ENCODE peak calls at places on chromosome 7, in seven cellular contexts. W is PC-9, U is ovary, R is GM23248, S is neural progenitor cell, O is right atrium auricular region, F is PC-3. Z is an unnamed sample. For H3K4me1, the result is how much of the 10 kb centered on the place peaks cover.

GRCh38 chr7:24381919-24382505 is 98.0 kb downstream of the NPY start:
- DNase-seq in S (peak), R (peak), O (no peak), U (no peak), F (peak), W (no peak), Z (peak)

GRCh38 chr7:23232966-23233365 is 13.6 kb upstream of the GPNMB start:
- DNase-seq in W (no peak), U (no peak), S (no peak), F (peak), R (no peak), O (no peak), Z (no peak)

GRCh38 chr7:151059362-151060112 is at the start of gene SLC4A2:
- DNase-seq in W (peak), O (peak), R (peak), F (peak), U (peak), S (peak), Z (no peak)

GRCh38 chr7:154204046-154204445 is 151.8 kb downstream of the DPP6 start:
- DNase-seq in O (no peak), S (no peak), U (no peak), W (no peak), F (no peak), R (no peak), Z (no peak)

GRCh38 chr7:107045195-107045960 is 873 bp downstream of the PRKAR2B start:
- DNase-seq in R (peak), U (no peak), F (no peak), W (no peak), O (no peak), S (peak), Z (no peak)

GRCh38 chr7:41880107-41880506 is 177.2 kb upstream of the INHBA start:
- DNase-seq in R (peak), O (no peak), S (no peak), U (no peak), F (peak), W (no peak), Z (no peak)

GRCh38 chr7:122315507-122316466 is 11.2 kb upstream of the FEZF1 start:
- DNase-seq in R (no peak), F (no peak), W (no peak), O (no peak), S (peak), U (no peak), Z (no peak)

GRCh38 chr7:1667566-1668485 is 2.3 kb upstream of the ELFN1 start:
- DNase-seq in F (no peak), R (no peak), U (no peak), O (no peak), W (no peak), S (peak), Z (no peak)

GRCh38 chr7:127708788-127709187 is 56.8 kb downstream of the SND1 start:
- DNase-seq in O (peak), W (peak), R (peak), U (peak), S (peak), F (peak), Z (peak)

GRCh38 chr7:41122256-41122987 is 580.5 kb downstream of the INHBA start:
- DNase-seq in F (no peak), O (no peak), U (no peak), S (peak), R (no peak), W (peak), Z (no peak)

GRCh38 chr7:14073543-14073942 is 84.1 kb upstream of the ETV1 start:
- DNase-seq in O (no peak), W (no peak), R (no peak), S (no peak), U (no peak), F (no peak), Z (no peak)

GRCh38 chr7:78039791-78040776 is 241.5 kb downstream of the PHTF2 start:
- DNase-seq in U (no peak), O (no peak), F (no peak), W (no peak), S (peak), R (peak), Z (no peak)

GRCh38 chr7:92622680-92623079 is 32.5 kb upstream of the FAM133B start:
- DNase-seq in F (no peak), R (no peak), S (no peak), W (no peak), U (no peak), O (no peak), Z (no peak)
- H3K4me3 ChIP-seq in F (no peak), R (no peak), S (no peak), W (no peak), U (no peak), O (no peak), Z (no peak)

GRCh38 chr7:139893999-139894398 is 64.9 kb downstream of the TBXAS1 start:
- DNase-seq in F (no peak), O (no peak), S (no peak), U (no peak), W (no peak), R (no peak), Z (no peak)
- H3K4me1 ChIP-seq in F (under half), O (under half), S (under half), U (under half), W (under half), R (under half), Z (under half)

DNA sequence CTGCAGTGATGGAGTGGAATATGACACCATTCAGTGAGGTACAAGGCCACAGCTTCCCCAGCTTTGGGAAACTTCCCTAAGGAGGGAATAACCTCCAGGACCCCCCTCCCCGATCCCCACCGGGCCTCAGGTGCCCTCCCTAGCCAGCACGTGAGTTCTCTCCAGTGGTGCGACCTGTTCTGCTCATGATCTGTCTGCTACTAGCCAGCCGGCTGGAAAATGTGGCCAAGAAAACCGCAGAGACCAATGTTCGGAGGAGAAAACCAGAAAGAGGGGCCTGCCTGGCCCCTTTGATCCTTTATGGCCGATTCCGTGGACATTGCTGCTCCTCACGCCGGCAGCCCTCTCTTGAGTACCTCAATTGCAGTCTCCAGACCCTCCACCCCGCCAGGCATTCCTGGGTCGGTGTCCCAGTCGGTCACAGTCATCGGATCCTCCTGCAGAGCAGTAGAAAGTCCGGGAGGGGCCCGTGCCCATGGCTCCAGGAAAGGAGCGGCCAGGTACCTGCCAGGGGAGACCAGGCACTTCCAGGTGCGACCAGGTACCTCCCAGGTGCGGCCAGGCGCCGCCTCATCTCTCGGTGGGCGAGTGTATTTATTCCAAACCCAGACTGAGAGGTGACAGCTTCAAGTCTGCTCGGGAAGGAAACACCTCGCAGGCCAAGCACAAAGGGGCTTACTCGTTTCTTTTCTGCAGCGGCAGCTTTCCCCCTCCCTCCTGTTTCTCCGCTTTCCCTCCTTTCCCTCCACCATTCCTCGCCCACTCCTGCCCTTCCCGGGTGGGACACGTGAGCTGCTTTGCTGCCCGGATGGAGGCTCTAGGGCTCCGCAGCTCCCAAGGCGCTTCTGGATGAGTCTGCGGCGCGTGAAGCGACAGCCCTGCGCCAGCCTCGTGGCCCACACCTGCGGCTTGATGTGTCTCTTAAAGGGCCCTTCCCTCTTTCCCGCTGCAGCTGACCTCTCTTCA is 39.6 kb upstream of the AGK start:
- DNase-seq in S (peak), U (no peak), F (no peak), W (peak), O (no peak), R (peak), Z (no peak)
- H3K4me3 ChIP-seq in S (peak), U (no peak), F (no peak), W (no peak), O (peak), R (no peak), Z (peak)

DNA sequence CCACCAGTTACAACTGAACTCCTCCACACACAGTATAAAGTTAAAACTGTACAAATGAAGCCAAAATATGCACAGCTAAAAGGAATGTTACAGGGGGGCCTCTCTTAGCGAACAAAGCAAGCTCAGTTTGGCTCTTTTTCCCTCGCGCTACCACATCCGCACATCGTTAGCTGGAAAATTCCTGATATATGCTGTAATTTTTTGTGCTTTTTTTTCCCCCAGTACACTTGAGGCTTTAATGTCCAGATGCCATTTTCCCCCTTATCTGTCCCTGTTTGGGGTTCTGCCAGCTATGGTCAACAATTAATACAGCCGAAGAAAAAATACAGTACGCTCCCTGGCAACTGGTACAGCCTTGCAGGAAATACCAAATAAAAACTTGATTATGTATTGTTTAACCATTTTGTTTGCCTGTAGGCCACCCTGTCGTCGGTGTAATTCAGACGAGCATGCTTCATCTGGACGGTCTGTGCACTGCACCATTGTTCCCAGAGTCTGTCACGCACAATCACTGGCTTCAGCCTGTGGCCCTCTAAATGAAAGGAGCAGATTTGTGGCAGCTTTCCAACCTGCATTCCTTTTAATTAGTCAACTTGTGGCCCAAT is 108.1 kb upstream of the FAM133B start:
- DNase-seq in U (no peak), W (no peak), F (no peak), S (peak), O (no peak), R (peak), Z (peak)
- H3K4me1 ChIP-seq in U (under half), W (under half), F (under half), S (under half), O (under half), R (half or more), Z (half or more)

Z was measured in Panc1.